ENCODE peak calls at places on chromosome 4, in eight cellular contexts. P is PC-3, V is fibroblast of lung, C is mammary epithelial cell, N is OCI-LY7, H is HCT116, A is hepatocyte, R is endothelial cell of umbilical vein. I is an unnamed sample. For H3K79me2, the result is how much of the 10 kb centered on the place peaks cover.

GRCh38 chr4:140368686-140369085 is 4.8 kb upstream of the SCOC start:
- DNase-seq in P (no peak), V (no peak), C (no peak), N (no peak), H (no peak), A (no peak), R (no peak), I (no peak)

GRCh38 chr4:142532054-142532453 is 314.0 kb downstream of the INPP4B start:
- DNase-seq in P (no peak), V (no peak), C (no peak), N (no peak), H (no peak), A (no peak), R (no peak), I (no peak)

GRCh38 chr4:167831853-167832252 is 260.5 kb upstream of the ANXA10 start:
- DNase-seq in P (no peak), V (peak), C (no peak), N (no peak), H (no peak), A (no peak), R (no peak), I (no peak)

GRCh38 chr4:10115657-10116624 is 658 bp downstream of the WDR1 start:
- DNase-seq in P (peak), V (no peak), C (peak), N (peak), H (peak), A (peak), R (no peak), I (peak)

GRCh38 chr4:84269531-84269930 is 229.6 kb downstream of the NKX6-1 start:
- DNase-seq in P (no peak), V (no peak), C (no peak), N (no peak), H (no peak), A (no peak), R (no peak), I (no peak)

GRCh38 chr4:107210450-107211239 is 174.5 kb upstream of the DKK2 start:
- DNase-seq in P (no peak), V (peak), C (peak), N (no peak), H (no peak), A (no peak), R (no peak), I (peak)

GRCh38 chr4:74944354-74944793 is 11.5 kb downstream of the PARM1 start:
- DNase-seq in P (peak), V (no peak), C (no peak), N (no peak), H (no peak), A (peak), R (no peak), I (peak)

GRCh38 chr4:77240469-77241066 is 83.6 kb downstream of the CCNG2 start:
- DNase-seq in P (peak), V (peak), C (peak), N (peak), H (peak), A (peak), R (peak), I (peak)

GRCh38 chr4:26197018-26197779 is 123.6 kb upstream of the RBPJ start:
- DNase-seq in P (peak), V (peak), C (peak), N (peak), H (peak), A (no peak), R (no peak), I (no peak)

DNA sequence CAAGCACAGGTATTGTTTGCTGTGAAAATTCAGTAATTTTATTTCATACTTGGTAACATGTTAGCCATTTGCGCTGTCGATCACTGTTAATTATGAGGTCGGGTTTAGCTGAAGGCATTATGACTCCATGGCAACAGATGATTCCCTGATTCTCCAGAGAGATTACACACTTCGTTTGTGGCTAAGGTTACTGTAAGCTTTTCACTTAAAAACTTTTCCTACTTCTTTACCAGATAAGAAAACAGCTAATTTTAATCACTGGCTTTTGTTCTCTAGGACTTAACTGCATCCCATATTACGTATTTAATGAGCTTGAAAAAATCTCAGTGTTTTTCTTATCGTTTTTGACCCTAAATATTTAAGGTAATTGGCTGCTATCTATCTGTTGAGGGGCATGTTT is 2.1 kb downstream of the GSTCD start:
- DNase-seq in P (peak), V (peak), C (peak), N (no peak), H (no peak), A (no peak), R (no peak), I (no peak)
- H3K79me2 ChIP-seq in P (half or more), V (under half), C (half or more), N (half or more), H (half or more), A (half or more), R (under half), I (half or more)

GRCh38 chr4:73864365-73864764 is 4.8 kb upstream of the CXCL1 start:
- DNase-seq in P (peak), V (no peak), C (peak), N (peak), H (no peak), A (peak), R (peak), I (peak)
- TF ChIP-seq CTCF in P (peak), V (peak), C (peak), N (peak), H (peak), A (peak), R (peak), I (peak)

GRCh38 chr4:38308728-38309315 is 348.6 kb downstream of the PTTG2 start:
- DNase-seq in P (peak), V (no peak), C (peak), N (no peak), H (no peak), A (no peak), R (no peak), I (no peak)
- H3K27ac ChIP-seq in P (peak), V (no peak), C (peak), N (no peak), H (no peak), A (no peak), R (no peak), I (peak)

GRCh38 chr4:39120418-39120817 is 58.4 kb downstream of the KLHL5 start:
- DNase-seq in P (no peak), V (no peak), C (no peak), N (no peak), H (no peak), A (no peak), R (no peak), I (no peak)
- H3K79me2 ChIP-seq in P (under half), V (under half), C (under half), N (under half), H (under half), A (under half), R (under half), I (under half)

GRCh38 chr4:177051473-177052060 is 258.1 kb upstream of the NEIL3 start:
- DNase-seq in P (peak), V (peak), C (peak), N (peak), H (peak), A (peak), R (peak), I (peak)
- TF ChIP-seq CTCF in P (peak), V (peak), C (peak), N (peak), H (peak), A (peak), R (peak), I (peak)

GRCh38 chr4:153115322-153116100 is 88.7 kb upstream of the TRIM2 start:
- DNase-seq in P (peak), V (peak), C (peak), N (peak), H (peak), A (peak), R (peak), I (peak)
- H3K27ac ChIP-seq in P (peak), V (peak), C (peak), N (peak), H (peak), A (peak), R (no peak), I (peak)

DNA sequence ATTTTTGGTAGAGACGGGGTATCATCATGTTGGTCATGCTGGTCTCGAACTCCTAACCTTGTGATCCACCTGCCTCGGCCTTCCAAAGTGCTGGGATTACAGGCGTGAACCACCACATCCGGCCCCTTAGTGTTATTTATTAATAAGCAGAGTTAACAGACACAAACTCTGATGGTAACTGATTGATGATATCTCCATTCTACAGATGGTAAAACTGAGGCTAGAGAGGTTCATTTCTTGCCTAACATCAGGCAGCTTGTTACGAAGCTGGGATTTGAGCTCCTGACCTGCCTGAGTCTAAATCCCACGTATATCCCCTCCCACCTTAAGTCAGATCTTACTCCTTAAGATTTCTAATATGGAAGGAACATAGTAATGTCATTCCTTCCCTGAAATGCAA is 36.9 kb downstream of the TBC1D14 start:
- DNase-seq in P (no peak), V (no peak), C (no peak), N (no peak), H (no peak), A (no peak), R (no peak), I (no peak)
- H3K79me2 ChIP-seq in P (under half), V (under half), C (under half), N (under half), H (under half), A (half or more), R (under half), I (under half)

GRCh38 chr4:138007572-138007971 is 234.6 kb downstream of the SLC7A11 start:
- DNase-seq in P (peak), V (no peak), C (peak), N (no peak), H (peak), A (no peak), R (no peak), I (no peak)
- TF ChIP-seq CTCF in P (peak), V (peak), C (peak), N (peak), H (peak), A (no peak), R (peak), I (no peak)